ENCODE peak calls at places on chromosomes 7 and 10, in five cellular contexts. U is suprapubic skin, H is body of pancreas, Y is stomach, I is tibial nerve. G is an unnamed sample.

GRCh38 chr10:1381339-1381738 is 325.2 kb downstream of the WDR37 start:
- DNase-seq in H (no peak), U (no peak), Y (peak), I (no peak), G (no peak)

GRCh38 chr7:139960158-139960557 is 102.6 kb downstream of the PARP12 start:
- DNase-seq in H (no peak), I (no peak), Y (no peak), U (no peak), G (peak)

GRCh38 chr10:31620236-31621151 is 301.5 kb downstream of the ZEB1 start:
- DNase-seq in I (peak), Y (no peak), H (peak), U (peak), G (peak)

GRCh38 chr10:23070819-23071218 is 24.6 kb upstream of the MSRB2 start:
- DNase-seq in H (no peak), U (no peak), Y (no peak), I (no peak), G (no peak)

GRCh38 chr7:2031496-2031895 is 201.2 kb downstream of the MAD1L1 start:
- DNase-seq in Y (no peak), H (no peak), I (no peak), U (peak), G (no peak)

GRCh38 chr7:22393825-22394458 is 37.0 kb upstream of the RAPGEF5 start:
- DNase-seq in I (no peak), Y (no peak), H (no peak), U (no peak), G (no peak)

GRCh38 chr7:83469076-83469475 is 179.9 kb downstream of the SEMA3E start:
- DNase-seq in Y (no peak), I (no peak), H (no peak), U (no peak), G (no peak)

GRCh38 chr10:78277734-78278404 is 244.2 kb downstream of the RPS24 start:
- DNase-seq in I (no peak), H (no peak), U (no peak), Y (no peak), G (peak)

GRCh38 chr10:22977751-22978150 is 49.9 kb downstream of the ARMC3 start:
- DNase-seq in I (no peak), U (no peak), H (no peak), Y (no peak), G (no peak)

GRCh38 chr10:131729361-131729760 is 171.4 kb upstream of the PPP2R2D start:
- DNase-seq in I (no peak), Y (peak), U (peak), H (no peak), G (no peak)

GRCh38 chr7:26620352-26620751 is 244.0 kb downstream of the SKAP2 start:
- DNase-seq in I (no peak), U (no peak), Y (no peak), H (no peak), G (peak)

GRCh38 chr7:155213955-155214327 is 83.7 kb upstream of the INSIG1 start:
- DNase-seq in H (no peak), U (peak), Y (no peak), I (no peak), G (no peak)

GRCh38 chr10:48454302-48455054 is 148.0 kb downstream of the MAPK8 start:
- DNase-seq in H (no peak), Y (peak), I (no peak), U (no peak), G (no peak)

GRCh38 chr7:112505495-112505894 is 24.7 kb downstream of the LSMEM1 start:
- DNase-seq in Y (no peak), H (no peak), U (no peak), I (no peak), G (no peak)

DNA sequence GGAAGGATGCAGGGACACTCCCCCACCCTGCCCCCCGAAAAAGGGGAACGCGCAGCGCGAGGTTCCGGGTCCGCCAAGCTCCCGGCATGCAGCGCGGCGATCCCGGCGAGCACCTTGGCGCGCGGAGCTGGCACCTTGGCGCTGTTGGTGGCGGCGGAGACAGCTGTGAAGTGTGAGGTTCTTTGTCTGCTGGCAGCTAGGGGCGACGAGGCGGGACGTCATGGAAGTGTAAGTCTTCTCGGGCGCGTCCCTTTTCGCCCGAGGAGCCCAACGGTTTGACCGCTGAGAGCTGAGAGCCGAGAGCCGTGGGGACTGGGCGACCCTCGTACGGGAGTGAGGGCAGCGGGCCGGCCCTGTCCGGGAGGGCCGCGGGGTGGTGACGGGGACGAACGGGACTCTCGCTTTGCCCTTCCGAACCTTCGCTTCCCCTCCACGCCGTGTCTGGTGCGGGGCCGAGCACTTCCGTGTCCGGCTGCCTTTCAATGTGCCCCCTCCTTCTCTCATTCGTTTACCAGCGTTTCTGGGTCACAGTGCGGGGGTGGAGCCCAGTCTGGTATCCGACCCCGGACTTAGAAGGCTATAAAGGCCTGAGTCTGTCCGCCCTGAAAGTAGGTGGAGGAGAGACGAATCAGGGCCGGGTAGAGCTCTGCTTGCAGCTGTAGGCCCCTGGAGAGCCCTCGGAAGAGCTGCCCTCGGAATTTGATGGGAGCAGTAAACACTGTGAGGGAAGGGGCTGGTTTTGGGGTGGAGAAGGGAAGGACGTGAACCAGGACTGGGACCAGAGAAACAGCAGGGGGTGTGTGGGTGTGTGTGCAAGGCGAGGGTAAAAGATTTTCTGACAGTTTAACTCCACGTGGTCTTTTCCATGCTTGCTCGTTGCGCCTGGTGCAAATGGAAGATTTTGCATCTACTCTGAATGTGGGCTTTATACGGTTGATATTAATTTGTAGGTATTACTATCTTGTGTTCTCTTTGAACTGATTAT is at the start of gene CRCP:
- DNase-seq in Y (peak), H (peak), I (peak), U (peak), G (peak)
- TF ChIP-seq POLR2A in Y (no peak), H (peak), I (peak), U (peak), G (no peak)

GRCh38 chr10:92108120-92108519 is 182.8 kb downstream of the CPEB3 start:
- DNase-seq in H (no peak), U (no peak), Y (no peak), I (no peak), G (no peak)
- TF ChIP-seq CTCF in H (no peak), U (no peak), Y (no peak), I (no peak), G (no peak)

GRCh38 chr10:58963101-58963534 is 213.3 kb upstream of the PHYHIPL start:
- DNase-seq in H (peak), U (no peak), I (no peak), Y (no peak), G (no peak)

GRCh38 chr10:58969578-58969977 is 206.9 kb upstream of the PHYHIPL start:
- DNase-seq in U (no peak), Y (no peak), I (no peak), H (no peak), G (no peak)

GRCh38 chr10:58967551-58968418 is 208.7 kb upstream of the PHYHIPL start:
- DNase-seq in Y (peak), U (no peak), H (peak), I (no peak), G (no peak)

GRCh38 chr10:58963723-58964124 is 212.7 kb upstream of the PHYHIPL start:
- DNase-seq in H (peak), Y (no peak), U (no peak), I (no peak), G (no peak)

GRCh38 chr10:58965855-58966254 is 210.6 kb upstream of the PHYHIPL start:
- DNase-seq in I (no peak), Y (no peak), U (no peak), H (no peak), G (no peak)
- H3K4me3 ChIP-seq in I (no peak), Y (no peak), U (no peak), H (no peak), G (no peak)

DNA sequence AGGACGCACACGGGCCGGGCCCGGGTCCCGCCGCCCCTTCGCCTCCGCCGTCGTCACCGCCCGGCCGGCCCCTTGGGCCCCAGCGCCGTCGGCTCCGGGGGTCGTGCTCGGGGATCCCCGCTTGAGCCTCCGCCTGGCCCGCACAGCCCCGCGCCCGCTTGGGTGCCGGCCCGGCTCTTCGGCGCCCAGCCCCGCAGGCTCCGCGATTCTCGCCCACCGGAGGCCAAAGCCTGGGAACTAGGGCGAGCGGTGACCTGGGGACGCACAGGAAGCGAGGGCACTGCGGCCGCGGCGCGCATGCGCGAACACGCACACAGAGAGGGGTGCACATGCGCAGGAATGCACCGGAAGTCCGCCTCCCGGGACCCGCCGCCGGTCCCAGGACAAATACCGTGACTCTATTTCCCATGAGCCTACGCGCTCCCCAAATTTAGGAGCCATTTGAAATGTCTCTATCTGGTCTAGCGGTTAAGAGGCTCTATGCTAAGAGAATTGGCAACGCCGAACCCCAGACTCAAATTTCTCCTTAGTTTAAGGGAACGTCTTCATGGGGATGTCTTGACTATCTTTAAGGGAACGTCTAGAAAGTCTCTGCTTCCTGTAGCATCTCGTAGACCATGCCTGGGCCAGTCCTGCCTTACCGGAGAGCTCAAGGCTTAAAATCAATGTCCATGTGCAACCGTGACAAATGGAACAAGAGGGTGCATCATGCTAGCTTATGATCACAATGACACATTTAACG is at the start of gene ZNF12:
- DNase-seq in I (peak), Y (peak), U (peak), H (peak), G (peak)
- TF ChIP-seq POLR2A in I (peak), Y (peak), U (peak), H (peak), G (no peak)

GRCh38 chr7:43799605-43800004 is 41.1 kb downstream of the BLVRA start:
- DNase-seq in I (no peak), Y (no peak), U (no peak), H (no peak), G (no peak)
- TF ChIP-seq CTCF in I (no peak), Y (no peak), U (no peak), H (no peak), G (no peak)

GRCh38 chr10:21170216-21170615 is 273.1 kb upstream of the NEBL start:
- DNase-seq in Y (no peak), H (no peak), I (no peak), U (no peak), G (no peak)

GRCh38 chr10:21172774-21173432 is 275.8 kb upstream of the NEBL start:
- DNase-seq in I (no peak), Y (peak), H (peak), U (no peak), G (peak)

GRCh38 chr10:21171197-21171935 is 274.3 kb upstream of the NEBL start:
- DNase-seq in U (no peak), Y (no peak), I (no peak), H (no peak), G (no peak)

GRCh38 chr10:21173433-21173963 is 276.4 kb upstream of the NEBL start:
- DNase-seq in I (no peak), H (peak), Y (no peak), U (no peak), G (peak)

GRCh38 chr10:21171936-21172773 is 275.0 kb upstream of the NEBL start:
- DNase-seq in U (no peak), H (no peak), Y (peak), I (no peak), G (no peak)
- H3K4me3 ChIP-seq in U (peak), H (peak), Y (peak), I (peak), G (no peak)

GRCh38 chr7:108001759-108002725 is 919 bp downstream of the LAMB1 start:
- DNase-seq in Y (no peak), U (no peak), I (no peak), H (peak), G (no peak)

GRCh38 chr7:108000875-108001758 is 1.8 kb downstream of the LAMB1 start:
- DNase-seq in U (no peak), Y (peak), I (no peak), H (peak), G (peak)

GRCh38 chr7:108003591-108003935 is 602 bp upstream of the LAMB1 start:
- DNase-seq in U (no peak), H (no peak), I (no peak), Y (no peak), G (no peak)

GRCh38 chr7:108004220-108005142 is 1.5 kb upstream of the LAMB1 start:
- DNase-seq in U (no peak), Y (no peak), I (no peak), H (peak), G (no peak)

GRCh38 chr7:108002726-108003590 is at the start of gene LAMB1:
- DNase-seq in H (peak), U (no peak), I (peak), Y (peak), G (peak)
- TF ChIP-seq POLR2A in H (peak), U (peak), I (peak), Y (no peak), G (no peak)

DNA sequence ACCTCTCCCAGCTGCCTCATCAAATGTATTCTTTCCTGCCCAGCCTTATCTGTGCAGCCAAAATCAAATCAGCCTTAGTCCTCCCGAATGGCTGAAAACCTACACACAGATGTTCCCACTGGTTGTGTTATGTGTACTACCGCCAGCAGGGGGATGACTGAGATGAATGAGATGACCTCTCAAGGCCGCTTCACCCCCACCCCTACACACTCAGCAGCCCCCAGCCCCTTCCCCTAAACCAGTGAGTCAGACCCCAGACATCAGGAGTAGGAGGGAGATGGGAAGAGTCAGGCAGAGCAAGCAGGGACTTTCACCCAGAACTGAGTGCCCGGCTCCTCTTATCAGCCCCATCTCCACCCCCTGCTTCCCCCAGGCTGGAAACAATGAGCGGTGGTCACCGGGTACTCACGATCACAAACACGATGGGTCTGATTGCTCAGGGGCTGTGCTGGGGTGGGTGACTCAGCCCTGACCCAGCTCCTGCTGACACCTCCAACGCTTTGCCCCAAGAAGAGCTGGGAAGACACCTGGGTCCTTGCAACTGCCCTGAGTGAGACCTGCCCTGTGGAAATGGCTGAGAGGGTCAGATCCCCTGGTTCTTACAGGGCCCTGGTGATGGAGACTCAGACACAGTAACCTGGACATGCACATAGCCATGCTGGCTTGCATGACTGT is 6.6 kb upstream of the C10orf105 start:
- DNase-seq in H (no peak), Y (no peak), U (no peak), I (no peak), G (no peak)
- TF ChIP-seq CTCF in H (no peak), Y (no peak), U (no peak), I (no peak), G (no peak)

G was measured in lower leg skin.